ENCODE peak calls at places on chromosome 14, in nine cellular contexts. L is stimulated activated CD8-positive, alpha-beta memory T cell treated with anti-CD3 and anti-CD28 coated beads, Interleukin-15, amount 100 ng/mL, for 1 hour; K is fibroblast of the aortic adventitia; F is HT1080; Y is iPS-NIHi11; W is NB4; A is T follicular helper cell; I is AG04450; S is mucosa of gallbladder. O is an unnamed sample.

GRCh38 chr14:104386281-104386841 is 193.2 kb upstream of the C14orf180 start:
- DNase-seq in K (no peak), F (no peak), I (no peak), W (no peak), S (no peak), Y (no peak), A (no peak), L (no peak), O (no peak)

GRCh38 chr14:73338551-73338950 is 101.2 kb downstream of the PAPLN start:
- DNase-seq in K (no peak), S (no peak), A (no peak), Y (no peak), F (no peak), W (no peak), I (no peak), L (no peak), O (no peak)

GRCh38 chr14:24056800-24057184 is 5.0 kb downstream of the CARMIL3 start:
- DNase-seq in F (no peak), I (no peak), A (no peak), K (no peak), S (no peak), Y (no peak), W (no peak), L (no peak), O (no peak)

GRCh38 chr14:106564058-106564643 is 1037.8 kb downstream of the TMEM121 start:
- DNase-seq in L (peak), I (no peak), W (peak), K (no peak), Y (peak), S (peak), A (peak), F (peak), O (peak)

GRCh38 chr14:53596845-53597525 is 359.6 kb downstream of the BMP4 start:
- DNase-seq in A (no peak), F (no peak), I (no peak), K (no peak), W (no peak), Y (no peak), L (no peak), S (no peak), O (no peak)

GRCh38 chr14:59870277-59871165 is at the start of gene RTN1:
- DNase-seq in W (peak), A (no peak), S (peak), Y (peak), L (no peak), I (peak), F (peak), K (peak), O (peak)

GRCh38 chr14:99261916-99262787 is 9.8 kb downstream of the BCL11B start:
- DNase-seq in L (no peak), S (peak), W (no peak), A (peak), I (no peak), K (no peak), Y (no peak), F (no peak), O (no peak)

GRCh38 chr14:90593254-90594040 is 196.6 kb downstream of the CALM1 start:
- DNase-seq in K (no peak), L (no peak), W (no peak), A (no peak), S (no peak), Y (no peak), I (no peak), F (no peak), O (peak)